ENCODE peak calls at places on chromosomes 7 and 10, in nine cellular contexts. One of them, this sample, is unnamed.

GRCh38 chr10:49080071-49080470 is 35.3 kb downstream of the VSTM4 start:
- DNase-seq in progenitor cell of endocrine pancreas: no peak
- DNase-seq in GM12864: no peak
- DNase-seq in OCI-LY7: no peak
- DNase-seq in cardiac muscle cell: no peak
- DNase-seq in mesothelial cell of epicardium: no peak
- DNase-seq in LoVo: no peak
- DNase-seq in activated T-cell treated with anti-CD3 and anti-CD28 coated beads, Interleukin-2, amount 50 U/mL, for 72 hours: no peak
- DNase-seq in Kasumi-1: peak
- DNase-seq in this sample: no peak

GRCh38 chr7:143901360-143901709 is 641 bp downstream of the TCAF1 start:
- DNase-seq in Kasumi-1: peak
- DNase-seq in activated T-cell treated with anti-CD3 and anti-CD28 coated beads, Interleukin-2, amount 50 U/mL, for 72 hours: no peak
- DNase-seq in progenitor cell of endocrine pancreas: peak
- DNase-seq in LoVo: no peak
- DNase-seq in OCI-LY7: no peak
- DNase-seq in cardiac muscle cell: peak
- DNase-seq in mesothelial cell of epicardium: peak
- DNase-seq in GM12864: no peak
- DNase-seq in this sample: no peak

GRCh38 chr10:123865880-123866279 is 25.7 kb downstream of the CPXM2 start:
- DNase-seq in progenitor cell of endocrine pancreas: no peak
- DNase-seq in GM12864: no peak
- DNase-seq in LoVo: no peak
- DNase-seq in OCI-LY7: no peak
- DNase-seq in activated T-cell treated with anti-CD3 and anti-CD28 coated beads, Interleukin-2, amount 50 U/mL, for 72 hours: no peak
- DNase-seq in Kasumi-1: no peak
- DNase-seq in cardiac muscle cell: no peak
- DNase-seq in mesothelial cell of epicardium: no peak
- DNase-seq in this sample: no peak

GRCh38 chr7:71721742-71722141 is 589.8 kb downstream of the GALNT17 start:
- DNase-seq in progenitor cell of endocrine pancreas: no peak
- DNase-seq in mesothelial cell of epicardium: no peak
- DNase-seq in activated T-cell treated with anti-CD3 and anti-CD28 coated beads, Interleukin-2, amount 50 U/mL, for 72 hours: no peak
- DNase-seq in Kasumi-1: no peak
- DNase-seq in OCI-LY7: no peak
- DNase-seq in LoVo: no peak
- DNase-seq in GM12864: no peak
- DNase-seq in cardiac muscle cell: no peak
- DNase-seq in this sample: no peak

GRCh38 chr7:116511552-116512523 is 12.3 kb downstream of the CAV2 start:
- DNase-seq in cardiac muscle cell: no peak
- DNase-seq in Kasumi-1: peak
- DNase-seq in OCI-LY7: peak
- DNase-seq in activated T-cell treated with anti-CD3 and anti-CD28 coated beads, Interleukin-2, amount 50 U/mL, for 72 hours: no peak
- DNase-seq in mesothelial cell of epicardium: no peak
- DNase-seq in GM12864: peak
- DNase-seq in progenitor cell of endocrine pancreas: no peak
- DNase-seq in LoVo: peak
- DNase-seq in this sample: peak

GRCh38 chr10:50552771-50553535 is 70.8 kb downstream of the SGMS1 start:
- DNase-seq in LoVo: peak
- DNase-seq in OCI-LY7: peak
- DNase-seq in progenitor cell of endocrine pancreas: no peak
- DNase-seq in activated T-cell treated with anti-CD3 and anti-CD28 coated beads, Interleukin-2, amount 50 U/mL, for 72 hours: peak
- DNase-seq in mesothelial cell of epicardium: no peak
- DNase-seq in GM12864: no peak
- DNase-seq in Kasumi-1: peak
- DNase-seq in cardiac muscle cell: no peak
- DNase-seq in this sample: peak

GRCh38 chr7:107995184-107996071 is 7.5 kb downstream of the LAMB1 start:
- DNase-seq in LoVo: no peak
- DNase-seq in mesothelial cell of epicardium: no peak
- DNase-seq in activated T-cell treated with anti-CD3 and anti-CD28 coated beads, Interleukin-2, amount 50 U/mL, for 72 hours: no peak
- DNase-seq in Kasumi-1: no peak
- DNase-seq in GM12864: no peak
- DNase-seq in progenitor cell of endocrine pancreas: no peak
- DNase-seq in OCI-LY7: no peak
- DNase-seq in cardiac muscle cell: peak
- DNase-seq in this sample: no peak

GRCh38 chr7:23418046-23418445 is 52.2 kb downstream of the IGF2BP3 start:
- DNase-seq in Kasumi-1: no peak
- DNase-seq in cardiac muscle cell: no peak
- DNase-seq in activated T-cell treated with anti-CD3 and anti-CD28 coated beads, Interleukin-2, amount 50 U/mL, for 72 hours: no peak
- DNase-seq in progenitor cell of endocrine pancreas: no peak
- DNase-seq in mesothelial cell of epicardium: no peak
- DNase-seq in OCI-LY7: no peak
- DNase-seq in GM12864: no peak
- DNase-seq in LoVo: no peak
- DNase-seq in this sample: no peak

GRCh38 chr10:51203359-51203758 is 129.1 kb downstream of the PRKG1 start:
- DNase-seq in Kasumi-1: no peak
- DNase-seq in GM12864: no peak
- DNase-seq in LoVo: no peak
- DNase-seq in OCI-LY7: no peak
- DNase-seq in cardiac muscle cell: no peak
- DNase-seq in mesothelial cell of epicardium: no peak
- DNase-seq in progenitor cell of endocrine pancreas: no peak
- DNase-seq in activated T-cell treated with anti-CD3 and anti-CD28 coated beads, Interleukin-2, amount 50 U/mL, for 72 hours: no peak
- DNase-seq in this sample: no peak

GRCh38 chr10:122208616-122209430 is 62.3 kb upstream of the BTBD16 start:
- DNase-seq in mesothelial cell of epicardium: no peak
- DNase-seq in progenitor cell of endocrine pancreas: no peak
- DNase-seq in activated T-cell treated with anti-CD3 and anti-CD28 coated beads, Interleukin-2, amount 50 U/mL, for 72 hours: no peak
- DNase-seq in LoVo: no peak
- DNase-seq in cardiac muscle cell: no peak
- DNase-seq in GM12864: no peak
- DNase-seq in Kasumi-1: no peak
- DNase-seq in OCI-LY7: no peak
- DNase-seq in this sample: no peak

GRCh38 chr7:79176859-79177477 is 276.5 kb downstream of the MAGI2 start:
- DNase-seq in LoVo: peak
- DNase-seq in GM12864: no peak
- DNase-seq in cardiac muscle cell: peak
- DNase-seq in OCI-LY7: peak
- DNase-seq in progenitor cell of endocrine pancreas: no peak
- DNase-seq in Kasumi-1: peak
- DNase-seq in activated T-cell treated with anti-CD3 and anti-CD28 coated beads, Interleukin-2, amount 50 U/mL, for 72 hours: no peak
- DNase-seq in mesothelial cell of epicardium: no peak
- DNase-seq in this sample: no peak

GRCh38 chr7:134535272-134535918 is 8.0 kb downstream of the AKR1B10 start:
- DNase-seq in OCI-LY7: no peak
- DNase-seq in mesothelial cell of epicardium: no peak
- DNase-seq in activated T-cell treated with anti-CD3 and anti-CD28 coated beads, Interleukin-2, amount 50 U/mL, for 72 hours: no peak
- DNase-seq in progenitor cell of endocrine pancreas: no peak
- DNase-seq in Kasumi-1: no peak
- DNase-seq in LoVo: no peak
- DNase-seq in cardiac muscle cell: no peak
- DNase-seq in GM12864: no peak
- DNase-seq in this sample: no peak

GRCh38 chr10:5709865-5710264 is 25.2 kb downstream of the TASOR2 start:
- DNase-seq in activated T-cell treated with anti-CD3 and anti-CD28 coated beads, Interleukin-2, amount 50 U/mL, for 72 hours: no peak
- DNase-seq in LoVo: no peak
- DNase-seq in mesothelial cell of epicardium: no peak
- DNase-seq in OCI-LY7: no peak
- DNase-seq in GM12864: no peak
- DNase-seq in cardiac muscle cell: no peak
- DNase-seq in progenitor cell of endocrine pancreas: no peak
- DNase-seq in Kasumi-1: no peak
- DNase-seq in this sample: no peak

GRCh38 chr7:20514364-20514763 is 101.1 kb upstream of the ABCB5 start:
- DNase-seq in progenitor cell of endocrine pancreas: no peak
- DNase-seq in mesothelial cell of epicardium: peak
- DNase-seq in GM12864: no peak
- DNase-seq in activated T-cell treated with anti-CD3 and anti-CD28 coated beads, Interleukin-2, amount 50 U/mL, for 72 hours: no peak
- DNase-seq in OCI-LY7: no peak
- DNase-seq in Kasumi-1: no peak
- DNase-seq in LoVo: peak
- DNase-seq in cardiac muscle cell: peak
- DNase-seq in this sample: no peak

GRCh38 chr10:80313523-80313922 is 24.1 kb upstream of the MAT1A start:
- DNase-seq in progenitor cell of endocrine pancreas: no peak
- DNase-seq in OCI-LY7: no peak
- DNase-seq in LoVo: no peak
- DNase-seq in activated T-cell treated with anti-CD3 and anti-CD28 coated beads, Interleukin-2, amount 50 U/mL, for 72 hours: no peak
- DNase-seq in GM12864: no peak
- DNase-seq in mesothelial cell of epicardium: no peak
- DNase-seq in Kasumi-1: no peak
- DNase-seq in cardiac muscle cell: no peak
- DNase-seq in this sample: no peak

GRCh38 chr10:12081879-12082560 is 13.3 kb downstream of the DHTKD1 start:
- DNase-seq in OCI-LY7: no peak
- DNase-seq in activated T-cell treated with anti-CD3 and anti-CD28 coated beads, Interleukin-2, amount 50 U/mL, for 72 hours: no peak
- DNase-seq in LoVo: no peak
- DNase-seq in mesothelial cell of epicardium: no peak
- DNase-seq in Kasumi-1: no peak
- DNase-seq in GM12864: no peak
- DNase-seq in cardiac muscle cell: no peak
- DNase-seq in progenitor cell of endocrine pancreas: no peak
- DNase-seq in this sample: no peak

GRCh38 chr7:40447345-40447744 is 312.5 kb downstream of the SUGCT start:
- DNase-seq in OCI-LY7: peak
- DNase-seq in LoVo: no peak
- DNase-seq in activated T-cell treated with anti-CD3 and anti-CD28 coated beads, Interleukin-2, amount 50 U/mL, for 72 hours: no peak
- DNase-seq in progenitor cell of endocrine pancreas: no peak
- DNase-seq in GM12864: no peak
- DNase-seq in cardiac muscle cell: peak
- DNase-seq in Kasumi-1: no peak
- DNase-seq in mesothelial cell of epicardium: no peak
- DNase-seq in this sample: no peak

GRCh38 chr10:104049497-104050250 is 36.0 kb downstream of the COL17A1 start:
- DNase-seq in Kasumi-1: no peak
- DNase-seq in progenitor cell of endocrine pancreas: no peak
- DNase-seq in mesothelial cell of epicardium: no peak
- DNase-seq in OCI-LY7: no peak
- DNase-seq in GM12864: no peak
- DNase-seq in activated T-cell treated with anti-CD3 and anti-CD28 coated beads, Interleukin-2, amount 50 U/mL, for 72 hours: no peak
- DNase-seq in LoVo: peak
- DNase-seq in cardiac muscle cell: no peak
- DNase-seq in this sample: no peak

GRCh38 chr10:13853854-13854253 is 267.1 kb downstream of the PRPF18 start:
- DNase-seq in activated T-cell treated with anti-CD3 and anti-CD28 coated beads, Interleukin-2, amount 50 U/mL, for 72 hours: no peak
- DNase-seq in LoVo: no peak
- DNase-seq in OCI-LY7: no peak
- DNase-seq in mesothelial cell of epicardium: no peak
- DNase-seq in progenitor cell of endocrine pancreas: no peak
- DNase-seq in GM12864: no peak
- DNase-seq in cardiac muscle cell: no peak
- DNase-seq in Kasumi-1: no peak
- DNase-seq in this sample: no peak

GRCh38 chr7:155506854-155507337 is 39.5 kb downstream of the CNPY1 start:
- DNase-seq in LoVo: no peak
- DNase-seq in OCI-LY7: no peak
- DNase-seq in GM12864: no peak
- DNase-seq in progenitor cell of endocrine pancreas: no peak
- DNase-seq in cardiac muscle cell: peak
- DNase-seq in Kasumi-1: no peak
- DNase-seq in activated T-cell treated with anti-CD3 and anti-CD28 coated beads, Interleukin-2, amount 50 U/mL, for 72 hours: peak
- DNase-seq in mesothelial cell of epicardium: no peak
- DNase-seq in this sample: no peak

GRCh38 chr10:106571216-106571954 is 593.1 kb downstream of the SORCS1 start:
- DNase-seq in progenitor cell of endocrine pancreas: no peak
- DNase-seq in activated T-cell treated with anti-CD3 and anti-CD28 coated beads, Interleukin-2, amount 50 U/mL, for 72 hours: no peak
- DNase-seq in OCI-LY7: peak
- DNase-seq in GM12864: no peak
- DNase-seq in Kasumi-1: peak
- DNase-seq in mesothelial cell of epicardium: no peak
- DNase-seq in LoVo: peak
- DNase-seq in cardiac muscle cell: peak
- DNase-seq in this sample: no peak

This sample was measured in activated naive CD4-positive, alpha-beta T cell treated with Interleukin-2 at 50 U/mL for 16 hours.